ENCODE peak calls at places on chromosomes 3 and 15, in seven cellular contexts. E is fibroblast of lung, P is MM.1S, B is osteoblast, I is IMR-90, L is OCI-LY7, C is neural progenitor cell. T is an unnamed sample.

GRCh38 chr3:67461667-67462142 is 192.7 kb downstream of the SUCLG2 start:
- DNase-seq in E (peak; percentile 75), P (no peak), B (peak; percentile 49), I (peak; percentile 63), L (no peak), C (no peak), T (no peak)

GRCh38 chr3:184942735-184943134 is 130.8 kb downstream of the VPS8 start:
- DNase-seq in E (no peak), P (peak; percentile 53), B (peak; percentile 15), I (no peak), L (peak; percentile 40), C (no peak), T (no peak)

GRCh38 chr3:40623567-40623966 is 98.8 kb downstream of the ZNF621 start:
- DNase-seq in E (no peak), P (peak; percentile 61), B (no peak), I (no peak), L (peak; percentile 29), C (no peak), T (peak; percentile 12)

GRCh38 chr3:118540826-118541225 is 493.8 kb downstream of the IGSF11 start:
- DNase-seq in E (no peak), P (no peak), B (no peak), I (no peak), L (no peak), C (no peak), T (no peak)

GRCh38 chr3:195868336-195868865 is 40.0 kb downstream of the TNK2 start:
- DNase-seq in E (no peak), P (no peak), B (peak; percentile 70), I (no peak), L (no peak), C (no peak), T (no peak)

GRCh38 chr15:41650806-41651205 is 9.4 kb upstream of the MGA start:
- DNase-seq in E (no peak), P (no peak), B (no peak), I (no peak), L (no peak), C (no peak), T (no peak)

GRCh38 chr3:16124636-16125035 is 49.8 kb upstream of the GALNT15 start:
- DNase-seq in E (peak; percentile 99), P (no peak), B (peak; percentile 84), I (peak; percentile 100), L (no peak), C (no peak), T (no peak)

GRCh38 chr3:170063691-170064090 is 25.9 kb downstream of the GPR160 start:
- DNase-seq in E (no peak), P (no peak), B (no peak), I (no peak), L (peak; percentile 90), C (no peak), T (no peak)

GRCh38 chr3:188683032-188683491 is 488.7 kb upstream of the TPRG1 start:
- DNase-seq in E (peak; percentile 96), P (no peak), B (peak; percentile 62), I (peak; percentile 99), L (no peak), C (no peak), T (peak; percentile 64)

GRCh38 chr3:139427283-139428060 is 38.0 kb upstream of the COPB2 start:
- DNase-seq in E (peak; percentile 84), P (peak; percentile 76), B (peak; percentile 59), I (peak; percentile 71), L (peak; percentile 70), C (peak; percentile 88), T (peak; percentile 66)

GRCh38 chr15:51888593-51889195 is 59.2 kb downstream of the TMOD3 start:
- DNase-seq in E (peak; percentile 49), P (peak; percentile 21), B (no peak), I (peak; percentile 31), L (peak; percentile 41), C (peak; percentile 12), T (no peak)

GRCh38 chr3:67558429-67558828 is 96.0 kb downstream of the SUCLG2 start:
- DNase-seq in E (peak; percentile 76), P (no peak), B (no peak), I (peak; percentile 37), L (no peak), C (no peak), T (no peak)

GRCh38 chr3:175941352-175941751 is 1082.2 kb downstream of the NAALADL2 start:
- DNase-seq in E (no peak), P (peak; percentile 43), B (no peak), I (no peak), L (peak; percentile 30), C (peak; percentile 25), T (peak; percentile 30)

GRCh38 chr3:168865022-168865551 is 769.4 kb upstream of the GOLIM4 start:
- DNase-seq in E (peak; percentile 67), P (peak; percentile 48), B (no peak), I (peak; percentile 48), L (peak; percentile 16), C (peak; percentile 24), T (no peak)

GRCh38 chr3:194769020-194769643 is 83.4 kb downstream of the FAM43A start:
- DNase-seq in E (peak; percentile 86), P (peak; percentile 100), B (peak; percentile 95), I (peak; percentile 79), L (peak; percentile 98), C (peak; percentile 97), T (peak; percentile 97)

GRCh38 chr15:80157215-80157614 is 4.4 kb downstream of the FAH start:
- DNase-seq in E (no peak), P (no peak), B (no peak), I (no peak), L (peak; percentile 18), C (peak; percentile 38), T (no peak)

GRCh38 chr3:197733042-197733441 is 3.7 kb downstream of the RUBCN start:
- DNase-seq in E (no peak), P (no peak), B (no peak), I (no peak), L (no peak), C (no peak), T (no peak)

GRCh38 chr3:15108082-15108545 is 9.2 kb upstream of the RBSN start:
- DNase-seq in E (peak; percentile 78), P (peak; percentile 77), B (peak; percentile 94), I (peak; percentile 69), L (peak; percentile 81), C (peak; percentile 87), T (peak; percentile 62)

GRCh38 chr15:80251505-80252280 is at the start of gene CTXND1:
- DNase-seq in E (no peak), P (no peak), B (peak; percentile 76), I (no peak), L (no peak), C (peak; percentile 78), T (no peak)

GRCh38 chr3:100455841-100456550 is 36.4 kb upstream of the TMEM45A start:
- DNase-seq in E (no peak), P (peak; percentile 45), B (no peak), I (no peak), L (peak; percentile 62), C (no peak), T (no peak)

GRCh38 chr3:139506792-139507191 is 30.5 kb upstream of the RBP2 start:
- DNase-seq in E (peak; percentile 5), P (no peak), B (no peak), I (no peak), L (no peak), C (peak; percentile 12), T (no peak)

GRCh38 chr3:63386568-63386967 is 108.5 kb downstream of the SYNPR start:
- DNase-seq in E (no peak), P (no peak), B (no peak), I (no peak), L (no peak), C (peak; percentile 56), T (no peak)

GRCh38 chr3:131892331-131892730 is 142.5 kb downstream of the CPNE4 start:
- DNase-seq in E (peak; percentile 9), P (no peak), B (no peak), I (no peak), L (no peak), C (no peak), T (no peak)

GRCh38 chr3:30156586-30157498 is 449.6 kb upstream of the TGFBR2 start:
- DNase-seq in E (peak; percentile 14), P (no peak), B (peak; percentile 38), I (peak; percentile 37), L (no peak), C (no peak), T (no peak)

GRCh38 chr15:77384589-77385359 is 35.1 kb downstream of the PEAK1 start:
- DNase-seq in E (no peak), P (no peak), B (no peak), I (no peak), L (no peak), C (no peak), T (no peak)

GRCh38 chr15:71133734-71134464 is 18.6 kb downstream of the THSD4 start:
- DNase-seq in E (no peak), P (no peak), B (no peak), I (no peak), L (no peak), C (no peak), T (no peak)

GRCh38 chr3:9346141-9346540 is 16.7 kb upstream of the THUMPD3 start:
- DNase-seq in E (no peak), P (no peak), B (no peak), I (no peak), L (no peak), C (no peak), T (no peak)

GRCh38 chr3:9340450-9341009 is 22.3 kb upstream of the THUMPD3 start:
- DNase-seq in E (peak; percentile 69), P (no peak), B (no peak), I (peak; percentile 93), L (no peak), C (no peak), T (peak; percentile 8)

GRCh38 chr3:9342696-9343095 is 20.2 kb upstream of the THUMPD3 start:
- DNase-seq in E (no peak), P (peak; percentile 51), B (no peak), I (no peak), L (no peak), C (no peak), T (no peak)

GRCh38 chr3:9345041-9345440 is 17.8 kb upstream of the THUMPD3 start:
- DNase-seq in E (no peak), P (no peak), B (no peak), I (no peak), L (no peak), C (no peak), T (no peak)

GRCh38 chr3:9343115-9343514 is 19.7 kb upstream of the THUMPD3 start:
- DNase-seq in E (no peak), P (no peak), B (no peak), I (no peak), L (no peak), C (no peak), T (no peak)
- TF ChIP-seq CTCF in E (no peak), P (no peak), B (no peak), I (no peak), L (no peak), C (no peak), T (no peak)

GRCh38 chr3:121916189-121916588 is 22.0 kb downstream of the SLC15A2 start:
- DNase-seq in E (no peak), P (no peak), B (no peak), I (no peak), L (no peak), C (no peak), T (peak; percentile 35)
- H3K4me2 ChIP-seq in E (no peak overlapping the region), P (no peak overlapping the region), B (no peak overlapping the region), I (no peak overlapping the region), L (no peak overlapping the region), C (no peak overlapping the region), T (no peak overlapping the region)

GRCh38 chr15:39631357-39631756 is 50.5 kb downstream of the THBS1 start:
- DNase-seq in E (no peak), P (no peak), B (no peak), I (peak; percentile 45), L (no peak), C (no peak), T (no peak)
- TF ChIP-seq CTCF in E (no peak), P (no peak), B (no peak), I (no peak), L (no peak), C (no peak), T (no peak)

GRCh38 chr15:92037446-92037845 is 183.9 kb downstream of the SLCO3A1 start:
- DNase-seq in E (no peak), P (no peak), B (no peak), I (no peak), L (no peak), C (no peak), T (no peak)
- H3K4me2 ChIP-seq in E (no peak overlapping the region), P (no peak overlapping the region), B (no peak overlapping the region), I (no peak overlapping the region), L (no peak overlapping the region), C (no peak overlapping the region), T (no peak overlapping the region)